ENCODE peak calls at places on chromosomes 12 and 14, in six cellular contexts. A is amygdala, V is AG20443, P is foreskin keratinocyte, E is AG08396, I is WTC11. Q is an unnamed sample.

GRCh38 chr12:124259168-124260066 is 35.5 kb upstream of the RFLNA start:
- DNase-seq in A (no peak), V (no peak), P (peak), E (no peak), I (no peak), Q (no peak)

GRCh38 chr12:82671673-82672195 is 15.0 kb upstream of the TMTC2 start:
- DNase-seq in A (no peak), V (no peak), P (no peak), E (no peak), I (no peak), Q (no peak)

GRCh38 chr14:56005580-56006053 is 112.6 kb upstream of the PELI2 start:
- DNase-seq in A (no peak), V (no peak), P (no peak), E (no peak), I (no peak), Q (peak)

GRCh38 chr12:118219772-118220171 is 83.8 kb downstream of the PEBP1 start:
- DNase-seq in A (no peak), V (no peak), P (no peak), E (no peak), I (no peak), Q (no peak)

GRCh38 chr12:121697093-121697698 is 15.4 kb upstream of the TMEM120B start:
- DNase-seq in A (no peak), V (peak), P (no peak), E (peak), I (no peak), Q (peak)

GRCh38 chr14:70317969-70318634 is 41.4 kb downstream of the COX16 start:
- DNase-seq in A (peak), V (peak), P (peak), E (peak), I (peak), Q (peak)

GRCh38 chr14:95527392-95528002 is 7.4 kb upstream of the GLRX5 start:
- DNase-seq in A (no peak), V (peak), P (no peak), E (peak), I (no peak), Q (no peak)

GRCh38 chr12:6772729-6773661 is 675 bp downstream of the LAG3 start:
- DNase-seq in A (no peak), V (no peak), P (no peak), E (no peak), I (no peak), Q (peak)

GRCh38 chr14:55730602-55731001 is 150.6 kb downstream of the KTN1 start:
- DNase-seq in A (no peak), V (no peak), P (no peak), E (no peak), I (no peak), Q (no peak)